ENCODE peak calls at places on chromosomes 13 and 19, in ten cellular contexts. B, Z, R, U, D, N, A, J, V and S are unnamed samples.

GRCh38 chr13:66415444-66415843 is 814.7 kb downstream of the PCDH9 start:
- DNase-seq in B (no peak), Z (no peak), R (no peak), U (no peak), D (no peak), N (no peak), A (no peak), J (no peak), V (no peak), S (no peak)

GRCh38 chr19:58547323-58548312 is 3.8 kb downstream of the TRIM28 start:
- DNase-seq in B (no peak), Z (no peak), R (no peak), U (no peak), D (no peak), N (no peak), A (no peak), J (peak), V (no peak), S (no peak)

GRCh38 chr13:27797228-27797624 is 4.9 kb downstream of the GSX1 start:
- DNase-seq in B (no peak), Z (no peak), R (peak), U (no peak), D (no peak), N (no peak), A (no peak), J (no peak), V (peak), S (peak)

GRCh38 chr13:32314968-32315254 is 252 bp downstream of the ZAR1L start:
- DNase-seq in B (no peak), Z (peak), R (peak), U (no peak), D (peak), N (no peak), A (peak), J (peak), V (peak), S (peak)

GRCh38 chr19:13430790-13431582 is 75.3 kb downstream of the CACNA1A start:
- DNase-seq in B (no peak), Z (no peak), R (peak), U (peak), D (peak), N (no peak), A (no peak), J (no peak), V (peak), S (peak)

GRCh38 chr19:37763488-37763887 is 15.9 kb downstream of the ZNF573 start:
- DNase-seq in B (no peak), Z (no peak), R (no peak), U (no peak), D (no peak), N (no peak), A (no peak), J (no peak), V (no peak), S (peak)

GRCh38 chr19:14059093-14059480 is 2.8 kb downstream of the PALM3 start:
- DNase-seq in B (no peak), Z (no peak), R (peak), U (no peak), D (no peak), N (no peak), A (no peak), J (no peak), V (no peak), S (no peak)

GRCh38 chr13:108113407-108113806 is 101.9 kb downstream of the LIG4 start:
- DNase-seq in B (no peak), Z (no peak), R (no peak), U (no peak), D (no peak), N (no peak), A (no peak), J (no peak), V (no peak), S (peak)

GRCh38 chr19:54674021-54674617 is 11.3 kb downstream of the LILRB4 start:
- DNase-seq in B (no peak), Z (no peak), R (peak), U (no peak), D (no peak), N (no peak), A (no peak), J (no peak), V (no peak), S (peak)

GRCh38 chr13:39406688-39407087 is 196.3 kb downstream of the LHFPL6 start:
- DNase-seq in B (no peak), Z (no peak), R (no peak), U (no peak), D (no peak), N (no peak), A (no peak), J (no peak), V (no peak), S (peak)

GRCh38 chr19:850221-850978 is 1.7 kb upstream of the ELANE start:
- DNase-seq in B (peak), Z (peak), R (peak), U (peak), D (peak), N (peak), A (peak), J (peak), V (peak), S (peak)

GRCh38 chr19:23799321-23799720 is 40.6 kb upstream of the ZNF681 start:
- DNase-seq in B (no peak), Z (no peak), R (no peak), U (no peak), D (no peak), N (no peak), A (no peak), J (no peak), V (no peak), S (no peak)

GRCh38 chr19:10452726-10453620 is 32.6 kb downstream of the PDE4A start:
- DNase-seq in B (no peak), Z (no peak), R (no peak), U (no peak), D (no peak), N (no peak), A (no peak), J (no peak), V (no peak), S (no peak)

GRCh38 chr13:112760440-112760839 is 70.6 kb downstream of the ATP11A start:
- DNase-seq in B (no peak), Z (no peak), R (no peak), U (no peak), D (no peak), N (no peak), A (no peak), J (no peak), V (no peak), S (no peak)

GRCh38 chr13:20360041-20360491 is 127.9 kb upstream of the GJB6 start:
- DNase-seq in B (no peak), Z (no peak), R (no peak), U (peak), D (no peak), N (no peak), A (no peak), J (no peak), V (peak), S (no peak)

GRCh38 chr19:18284710-18285430 is 3.4 kb upstream of the JUND start:
- DNase-seq in B (no peak), Z (no peak), R (no peak), U (no peak), D (no peak), N (no peak), A (no peak), J (no peak), V (no peak), S (no peak)

GRCh38 chr19:29371766-29372415 is 153.9 kb upstream of the VSTM2B start:
- DNase-seq in B (no peak), Z (no peak), R (no peak), U (no peak), D (no peak), N (no peak), A (peak), J (no peak), V (no peak), S (no peak)

GRCh38 chr19:50831026-50831396 is 2.4 kb downstream of the KLK15 start:
- DNase-seq in B (no peak), Z (no peak), R (no peak), U (no peak), D (no peak), N (no peak), A (no peak), J (no peak), V (no peak), S (no peak)

GRCh38 chr19:10271543-10272086 is 695 bp downstream of the ICAM1 start:
- DNase-seq in B (no peak), Z (peak), R (no peak), U (no peak), D (peak), N (no peak), A (no peak), J (no peak), V (no peak), S (no peak)

GRCh38 chr13:40069173-40070044 is 413.9 kb downstream of the COG6 start:
- DNase-seq in B (peak), Z (peak), R (peak), U (peak), D (peak), N (peak), A (peak), J (peak), V (peak), S (peak)

GRCh38 chr19:40585677-40586422 is 9.2 kb downstream of the SHKBP1 start:
- DNase-seq in B (peak), Z (no peak), R (no peak), U (no peak), D (peak), N (no peak), A (no peak), J (no peak), V (peak), S (no peak)

GRCh38 chr13:40306817-40307216 is 359.6 kb downstream of the FOXO1 start:
- DNase-seq in B (no peak), Z (no peak), R (no peak), U (no peak), D (no peak), N (no peak), A (no peak), J (no peak), V (no peak), S (peak)

GRCh38 chr19:16585808-16586476 is 13.7 kb upstream of the SLC35E1 start:
- DNase-seq in B (no peak), Z (no peak), R (no peak), U (no peak), D (no peak), N (no peak), A (no peak), J (no peak), V (no peak), S (no peak)

GRCh38 chr13:110416131-110416584 is 109.1 kb downstream of the COL4A2 start:
- DNase-seq in B (no peak), Z (no peak), R (no peak), U (no peak), D (no peak), N (no peak), A (no peak), J (no peak), V (no peak), S (no peak)

GRCh38 chr19:14554382-14554812 is 17.5 kb downstream of the NDUFB7 start:
- DNase-seq in B (no peak), Z (no peak), R (no peak), U (no peak), D (no peak), N (no peak), A (no peak), J (no peak), V (no peak), S (no peak)

GRCh38 chr19:14577885-14578427 is 4.9 kb upstream of the CLEC17A start:
- DNase-seq in B (no peak), Z (no peak), R (peak), U (no peak), D (no peak), N (no peak), A (no peak), J (no peak), V (no peak), S (no peak)

GRCh38 chr13:50693755-50694154 is 149.7 kb downstream of the DLEU7 start:
- DNase-seq in B (no peak), Z (no peak), R (peak), U (no peak), D (peak), N (no peak), A (peak), J (peak), V (peak), S (no peak)

GRCh38 chr19:18145391-18145999 is 7.5 kb upstream of the PIK3R2 start:
- DNase-seq in B (no peak), Z (no peak), R (no peak), U (no peak), D (no peak), N (no peak), A (no peak), J (no peak), V (no peak), S (no peak)

GRCh38 chr19:13027031-13027430 is 31.8 kb downstream of the NFIX start:
- DNase-seq in B (no peak), Z (no peak), R (no peak), U (no peak), D (no peak), N (no peak), A (no peak), J (no peak), V (no peak), S (no peak)

GRCh38 chr13:80508031-80508430 is 167.1 kb upstream of the SPRY2 start:
- DNase-seq in B (no peak), Z (no peak), R (no peak), U (no peak), D (no peak), N (no peak), A (no peak), J (no peak), V (peak), S (no peak)

GRCh38 chr19:40610396-40611064 is 9.4 kb downstream of the LTBP4 start:
- DNase-seq in B (no peak), Z (peak), R (peak), U (no peak), D (no peak), N (no peak), A (no peak), J (peak), V (no peak), S (no peak)

GRCh38 chr13:52845334-52845761 is 3.1 kb downstream of the PCDH8 start:
- DNase-seq in B (no peak), Z (no peak), R (peak), U (no peak), D (no peak), N (no peak), A (no peak), J (no peak), V (no peak), S (peak)
- TF ChIP-seq CTCF in B (no peak), Z (no peak), R (peak), U (peak), D (no peak), N (no peak), A (no peak), J (no peak), V (peak), S (no peak)

DNA sequence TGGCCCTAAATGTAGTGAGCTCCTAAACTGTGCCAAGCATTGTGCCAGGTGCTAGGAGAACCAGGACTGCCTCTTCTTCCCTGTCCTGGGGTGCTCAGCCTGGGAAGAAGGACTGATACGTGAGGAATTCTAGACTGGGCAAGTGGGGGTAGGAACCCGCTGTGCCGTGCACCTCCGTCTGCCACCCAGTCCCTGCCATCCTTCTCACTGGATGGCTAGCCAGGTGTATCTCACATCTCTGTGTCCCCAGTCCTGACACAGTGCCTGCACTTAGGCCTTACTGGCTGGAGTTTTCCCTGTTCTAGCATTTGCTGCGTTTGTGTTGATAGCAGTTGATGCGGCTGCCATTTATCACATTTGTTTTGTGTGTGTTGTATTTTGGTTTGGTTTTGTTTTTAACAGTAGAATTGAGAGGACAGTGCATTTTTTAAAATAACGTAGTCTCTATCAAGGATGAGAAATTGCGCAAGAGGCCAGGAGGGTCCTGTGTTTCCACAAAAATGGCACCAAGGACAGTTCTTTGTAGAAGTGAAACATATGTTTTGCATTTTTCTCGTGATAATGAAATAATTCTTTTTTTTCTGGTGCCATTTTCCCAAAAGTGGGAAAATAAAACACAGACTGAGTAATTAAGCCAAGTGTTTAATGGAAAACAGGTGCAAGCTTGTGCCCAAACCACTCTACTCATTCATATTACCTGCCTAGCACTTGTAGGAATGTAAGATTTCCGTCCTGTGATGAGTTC is 4.7 kb upstream of the GPR183 start:
- DNase-seq in B (no peak), Z (peak), R (no peak), U (no peak), D (no peak), N (no peak), A (no peak), J (no peak), V (no peak), S (no peak)
- H3K27ac ChIP-seq in B (peak), Z (peak), R (no peak), U (no peak), D (no peak), N (no peak), A (peak), J (peak), V (peak), S (no peak)

GRCh38 chr19:47225746-47226425 is 5.1 kb downstream of the BBC3 start:
- DNase-seq in B (peak), Z (peak), R (peak), U (peak), D (peak), N (peak), A (peak), J (peak), V (peak), S (peak)
- TF ChIP-seq CTCF in B (no peak), Z (peak), R (peak), U (no peak), D (no peak), N (peak), A (peak), J (peak), V (peak), S (peak)

GRCh38 chr19:35716735-35716984 is 1.1 kb upstream of the KMT2B start:
- DNase-seq in B (no peak), Z (no peak), R (peak), U (no peak), D (no peak), N (no peak), A (peak), J (peak), V (no peak), S (no peak)
- H3K27ac ChIP-seq in B (peak), Z (peak), R (no peak), U (peak), D (peak), N (peak), A (peak), J (peak), V (no peak), S (peak)

DNA sequence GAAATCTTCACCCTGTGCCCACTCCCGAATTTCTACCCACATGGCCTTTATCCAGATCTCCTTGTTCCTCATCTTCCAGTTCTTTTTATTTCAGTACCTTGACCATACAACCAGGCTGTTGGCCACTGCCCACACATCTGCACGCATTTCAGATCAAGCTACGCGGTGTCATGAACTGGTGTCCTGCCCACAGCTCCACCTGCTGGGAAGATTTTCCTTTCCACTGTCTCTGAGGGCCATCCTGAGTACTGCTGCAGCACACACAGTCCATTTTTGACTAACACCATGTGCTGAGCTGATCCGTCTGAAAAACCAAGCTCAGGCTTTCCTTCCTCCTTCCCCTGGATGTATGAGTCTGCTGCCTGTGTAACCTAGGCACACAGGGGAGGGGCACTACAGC is 71.8 kb downstream of the WASF3 start:
- DNase-seq in B (no peak), Z (no peak), R (no peak), U (no peak), D (no peak), N (no peak), A (no peak), J (no peak), V (peak), S (no peak)
- TF ChIP-seq CTCF in B (no peak), Z (no peak), R (peak), U (peak), D (no peak), N (no peak), A (no peak), J (no peak), V (peak), S (no peak)

GRCh38 chr19:43622956-43623355 is 3.5 kb upstream of the ZNF428 start:
- DNase-seq in B (no peak), Z (no peak), R (no peak), U (no peak), D (no peak), N (no peak), A (no peak), J (no peak), V (no peak), S (no peak)

GRCh38 chr19:43618921-43619261 is 538 bp downstream of the ZNF428 start:
- DNase-seq in B (peak), Z (no peak), R (no peak), U (no peak), D (no peak), N (no peak), A (no peak), J (no peak), V (peak), S (peak)

GRCh38 chr19:43622070-43622469 is 2.6 kb upstream of the ZNF428 start:
- DNase-seq in B (no peak), Z (no peak), R (no peak), U (no peak), D (no peak), N (no peak), A (no peak), J (no peak), V (no peak), S (no peak)

GRCh38 chr19:43619262-43620060 is at the start of gene ZNF428:
- DNase-seq in B (peak), Z (peak), R (peak), U (peak), D (peak), N (peak), A (peak), J (peak), V (peak), S (peak)

GRCh38 chr19:43620061-43621001 is 902 bp upstream of the ZNF428 start:
- DNase-seq in B (no peak), Z (no peak), R (no peak), U (no peak), D (no peak), N (no peak), A (no peak), J (no peak), V (no peak), S (no peak)
- H3K27ac ChIP-seq in B (peak), Z (peak), R (peak), U (peak), D (peak), N (peak), A (peak), J (peak), V (peak), S (peak)

DNA sequence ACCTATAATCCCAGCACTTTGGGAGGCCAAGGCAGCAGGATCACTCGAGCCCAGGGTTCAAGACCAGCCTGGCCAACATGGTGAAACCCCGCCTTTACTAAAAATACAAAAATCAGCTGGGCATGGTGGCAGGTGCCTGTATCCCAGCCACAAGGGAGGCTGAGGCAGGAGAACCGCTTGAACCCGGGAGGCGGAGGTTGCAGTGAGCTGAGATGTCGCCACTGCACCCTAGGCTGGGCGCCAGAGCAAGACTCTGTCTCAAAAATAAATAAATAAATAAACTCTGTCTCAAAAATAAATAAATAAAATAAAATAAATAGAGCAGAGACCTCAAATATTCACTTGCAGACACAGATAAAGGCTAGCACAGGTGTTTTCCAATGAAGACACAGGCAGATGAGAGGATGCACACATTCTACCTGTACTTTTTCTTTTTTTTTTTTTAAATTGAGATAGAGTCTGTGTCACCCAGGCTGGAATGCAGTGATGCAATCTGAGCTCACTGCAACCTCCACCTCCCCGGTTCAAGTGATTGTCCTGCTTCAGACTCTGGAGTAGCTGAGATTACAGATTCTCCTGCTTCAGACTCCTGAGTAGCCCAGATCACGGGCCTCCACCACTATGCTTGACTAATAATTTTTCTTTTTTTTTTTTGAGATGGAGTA is 2.7 kb upstream of the RPS16 start:
- DNase-seq in B (no peak), Z (no peak), R (no peak), U (no peak), D (no peak), N (no peak), A (no peak), J (no peak), V (peak), S (no peak)
- TF ChIP-seq CTCF in B (no peak), Z (no peak), R (no peak), U (no peak), D (no peak), N (no peak), A (no peak), J (no peak), V (no peak), S (no peak)